ENCODE peak calls at places on chromosomes 3 and 15, in nine cellular contexts. I is left lung, A is Caco-2, X is thoracic aorta, E is breast epithelium, S is GM06990, O is SJSA1, G is testis, M is stomach. T is an unnamed sample.

GRCh38 chr3:192851821-192852352 is 65.8 kb downstream of the MB21D2 start:
- DNase-seq in I (peak; percentile 56), A (no peak), X (peak; percentile 28), E (peak; percentile 93), S (no peak), O (peak; percentile 71), G (peak; percentile 56), M (peak; percentile 88), T (no peak)

GRCh38 chr15:31032959-31033358 is 41.5 kb upstream of the MTMR10 start:
- DNase-seq in I (no peak), A (no peak), X (no peak), E (no peak), S (no peak), O (no peak), G (no peak), M (no peak), T (no peak)

GRCh38 chr3:55489804-55490132 is 2.7 kb upstream of the WNT5A start:
- DNase-seq in I (no peak), A (no peak), X (no peak), E (no peak), S (no peak), O (no peak), G (peak; percentile 29), M (no peak), T (peak; percentile 76)

GRCh38 chr15:56754993-56755392 is 21.7 kb upstream of the ZNF280D start:
- DNase-seq in I (no peak), A (no peak), X (no peak), E (no peak), S (no peak), O (no peak), G (no peak), M (no peak), T (no peak)

GRCh38 chr3:2889772-2890171 is 220.4 kb downstream of the IL5RA start:
- DNase-seq in I (no peak), A (no peak), X (no peak), E (no peak), S (no peak), O (no peak), G (no peak), M (no peak), T (no peak)

GRCh38 chr3:159764211-159765024 is 224.2 kb upstream of the IL12A start:
- DNase-seq in I (no peak), A (peak; percentile 76), X (peak; percentile 25), E (no peak), S (peak; percentile 27), O (no peak), G (peak; percentile 28), M (no peak), T (peak; percentile 86)

GRCh38 chr3:44862221-44862637 is 517 bp downstream of the TMEM42 start:
- DNase-seq in I (no peak), A (no peak), X (no peak), E (no peak), S (no peak), O (no peak), G (peak; percentile 30), M (no peak), T (no peak)

GRCh38 chr3:156831006-156831405 is 4.9 kb downstream of the LEKR1 start:
- DNase-seq in I (no peak), A (no peak), X (no peak), E (no peak), S (no peak), O (no peak), G (no peak), M (no peak), T (no peak)

GRCh38 chr3:23062582-23062981 is 140.5 kb upstream of the UBE2E2 start:
- DNase-seq in I (no peak), A (no peak), X (no peak), E (no peak), S (no peak), O (no peak), G (no peak), M (no peak), T (no peak)

GRCh38 chr3:124409650-124410275 is 320.5 kb upstream of the UMPS start:
- DNase-seq in I (no peak), A (peak; percentile 36), X (no peak), E (no peak), S (no peak), O (peak; percentile 61), G (no peak), M (no peak), T (no peak)

GRCh38 chr3:79415351-79415750 is 352.4 kb downstream of the ROBO1 start:
- DNase-seq in I (no peak), A (no peak), X (no peak), E (no peak), S (no peak), O (no peak), G (no peak), M (no peak), T (no peak)

GRCh38 chr3:18288243-18288642 is 136.9 kb downstream of the SATB1 start:
- DNase-seq in I (no peak), A (no peak), X (no peak), E (no peak), S (no peak), O (no peak), G (no peak), M (no peak), T (no peak)

GRCh38 chr3:138941259-138941885 is 5.6 kb downstream of the FOXL2 start:
- DNase-seq in I (no peak), A (peak; percentile 63), X (no peak), E (no peak), S (no peak), O (no peak), G (peak; percentile 25), M (no peak), T (peak; percentile 88)

GRCh38 chr3:132879651-132880050 is 157.4 kb upstream of the NPHP3 start:
- DNase-seq in I (no peak), A (no peak), X (no peak), E (no peak), S (no peak), O (no peak), G (peak; percentile 17), M (no peak), T (peak; percentile 21)

GRCh38 chr3:184598220-184598927 is 36.8 kb downstream of the EPHB3 start:
- DNase-seq in I (no peak), A (no peak), X (no peak), E (no peak), S (no peak), O (no peak), G (no peak), M (no peak), T (no peak)

GRCh38 chr3:23442598-23443383 is 239.7 kb downstream of the UBE2E2 start:
- DNase-seq in I (no peak), A (no peak), X (no peak), E (no peak), S (no peak), O (no peak), G (no peak), M (no peak), T (peak; percentile 45)

GRCh38 chr3:13210221-13210975 is 137.2 kb upstream of the IQSEC1 start:
- DNase-seq in I (no peak), A (no peak), X (no peak), E (no peak), S (no peak), O (no peak), G (no peak), M (no peak), T (peak; percentile 50)

GRCh38 chr3:112640864-112641751 is at the start of gene CCDC80:
- DNase-seq in I (no peak), A (peak; percentile 60), X (no peak), E (no peak), S (no peak), O (no peak), G (peak; percentile 14), M (no peak), T (no peak)
- H3K4me3 ChIP-seq in I (peak within 1 kb of the TSS; percentile 26), A (peak within 1 kb of the TSS; percentile 46), X (peak within 1 kb of the TSS; percentile 73), E (peak within 1 kb of the TSS; percentile 55), S (no peak within 1 kb of the TSS), O (peak within 1 kb of the TSS; percentile 34), G (no peak within 1 kb of the TSS), M (peak within 1 kb of the TSS; percentile 35), T (peak within 1 kb of the TSS; percentile 12)

DNA sequence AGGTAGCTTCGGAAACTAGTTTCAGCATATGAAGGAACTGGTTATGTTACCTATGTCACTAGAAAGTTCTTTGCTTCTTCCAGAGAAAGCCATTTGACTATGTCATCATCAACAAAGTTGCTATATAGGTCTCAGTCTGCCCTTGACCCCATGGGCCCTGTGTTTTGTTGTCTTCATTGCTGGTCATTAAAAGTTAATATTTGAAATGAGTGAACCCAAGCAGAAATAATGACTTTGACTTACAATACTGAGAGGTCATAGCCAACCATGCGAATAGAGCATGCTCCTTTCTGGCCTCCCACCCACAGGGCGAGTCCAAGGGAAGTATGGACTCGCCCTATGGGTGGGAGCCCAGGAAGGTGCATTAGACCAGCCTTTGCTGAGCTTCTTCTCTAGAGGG is 40.9 kb downstream of the APH1B start:
- DNase-seq in I (no peak), A (no peak), X (no peak), E (no peak), S (no peak), O (no peak), G (no peak), M (no peak), T (no peak)
- H3K36me3 ChIP-seq in I (no peaks in the 10 kb centered on the region), A (no peaks in the 10 kb centered on the region), X (no peaks in the 10 kb centered on the region), E (no peaks in the 10 kb centered on the region), S (no peaks in the 10 kb centered on the region), O (no peaks in the 10 kb centered on the region), G (no peaks in the 10 kb centered on the region), M (no peaks in the 10 kb centered on the region), T (no peaks in the 10 kb centered on the region)

DNA sequence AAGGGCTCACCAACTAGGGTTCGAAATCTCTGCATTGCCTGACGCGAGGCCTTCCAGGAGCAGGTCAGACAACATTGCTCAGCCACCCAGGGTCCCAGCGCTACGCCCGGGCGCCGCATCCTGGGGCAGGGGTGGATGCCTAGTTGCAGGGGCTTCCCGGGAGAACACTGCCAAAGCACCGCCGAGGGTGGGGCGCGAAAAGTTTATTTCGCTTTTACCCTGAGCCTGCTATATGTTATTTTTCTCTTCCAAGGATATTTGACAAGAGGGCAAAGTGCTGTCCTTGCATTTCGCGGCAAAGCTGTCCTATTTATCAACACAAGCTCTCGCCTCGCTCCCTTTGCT is 549 bp upstream of the SOX14 start:
- DNase-seq in I (no peak), A (no peak), X (no peak), E (no peak), S (no peak), O (no peak), G (no peak), M (no peak), T (peak; percentile 70)
- H3K27me3 ChIP-seq in I (peaks cover 100% of the 10 kb centered on the region), A (no peaks in the 10 kb centered on the region), X (no peaks in the 10 kb centered on the region), E (peaks cover 4% of the 10 kb centered on the region), S (peaks cover 3% of the 10 kb centered on the region), O (peaks cover 88% of the 10 kb centered on the region), G (no peaks in the 10 kb centered on the region), M (peaks cover 82% of the 10 kb centered on the region), T (peaks cover 93% of the 10 kb centered on the region)

GRCh38 chr15:76150508-76150907 is 90.7 kb downstream of the TMEM266 start:
- DNase-seq in I (no peak), A (no peak), X (no peak), E (no peak), S (no peak), O (no peak), G (no peak), M (peak; percentile 69), T (no peak)
- H3K4me3 ChIP-seq in I (no peak overlapping the region), A (no peak overlapping the region), X (peak overlapping the region; percentile 37), E (peak overlapping the region; percentile 9), S (no peak overlapping the region), O (no peak overlapping the region), G (no peak overlapping the region), M (peak overlapping the region; percentile 11), T (no peak overlapping the region)

T was measured in H7.